ENCODE peak calls at places on chromosomes 1 and 21, in seven cellular contexts. Q is osteoblast, L is D721Med, X is foreskin fibroblast, S is fibroblast of the aortic adventitia, C is uterus, Z is NCI-H2171. R is an unnamed sample.

GRCh38 chr1:162855461-162856150 is 5.4 kb downstream of the CCDC190 start:
- DNase-seq in Q (no peak), L (no peak), X (peak; percentile 64), S (peak; percentile 49), C (no peak), Z (no peak), R (no peak)

GRCh38 chr1:23018661-23019093 is 591 bp upstream of the KDM1A start:
- DNase-seq in Q (peak; percentile 73), L (no peak), X (no peak), S (no peak), C (peak; percentile 24), Z (no peak), R (peak; percentile 86)

GRCh38 chr21:42027085-42027803 is 17.1 kb upstream of the ZBTB21 start:
- DNase-seq in Q (no peak), L (no peak), X (no peak), S (no peak), C (no peak), Z (no peak), R (no peak)

GRCh38 chr21:25513810-25514209 is 93.5 kb downstream of the MRPL39 start:
- DNase-seq in Q (no peak), L (no peak), X (no peak), S (no peak), C (no peak), Z (no peak), R (no peak)

GRCh38 chr1:206716519-206717236 is 32.0 kb downstream of the MAPKAPK2 start:
- DNase-seq in Q (no peak), L (no peak), X (no peak), S (no peak), C (no peak), Z (no peak), R (no peak)

GRCh38 chr1:217747156-217747769 is 116.1 kb downstream of the SPATA17 start:
- DNase-seq in Q (peak; percentile 11), L (no peak), X (peak; percentile 4), S (peak; percentile 59), C (no peak), Z (peak; percentile 20), R (peak; percentile 9)

GRCh38 chr1:174190800-174191199 is 31.5 kb downstream of the RABGAP1L start:
- DNase-seq in Q (no peak), L (no peak), X (no peak), S (no peak), C (no peak), Z (no peak), R (no peak)

GRCh38 chr1:62401034-62401433 is 35.8 kb upstream of the USP1 start:
- DNase-seq in Q (no peak), L (no peak), X (no peak), S (no peak), C (no peak), Z (no peak), R (peak; percentile 41)